ENCODE peak calls at places on chromosomes 7 and 10, in nine cellular contexts. One of them, this sample, is unnamed.

GRCh38 chr10:44935201-44935960 is 24.2 kb upstream of the RASSF4 start:
- DNase-seq in OCI-LY7: no peak
- DNase-seq in AG04449: peak
- DNase-seq in CD4-positive, alpha-beta T cell: no peak
- DNase-seq in adrenal gland: peak
- DNase-seq in heart right ventricle: peak
- DNase-seq in lower lobe of right lung: no peak
- DNase-seq in endothelial cell: no peak
- DNase-seq in fibroblast of the aortic adventitia: peak
- DNase-seq in this sample: no peak

GRCh38 chr10:91931526-91932190 is 8.1 kb downstream of the BTAF1 start:
- DNase-seq in endothelial cell: no peak
- DNase-seq in lower lobe of right lung: no peak
- DNase-seq in CD4-positive, alpha-beta T cell: no peak
- DNase-seq in AG04449: no peak
- DNase-seq in adrenal gland: no peak
- DNase-seq in heart right ventricle: no peak
- DNase-seq in OCI-LY7: no peak
- DNase-seq in fibroblast of the aortic adventitia: no peak
- DNase-seq in this sample: no peak

GRCh38 chr7:70271617-70272081 is 673.4 kb downstream of the AUTS2 start:
- DNase-seq in AG04449: no peak
- DNase-seq in adrenal gland: peak
- DNase-seq in CD4-positive, alpha-beta T cell: no peak
- DNase-seq in fibroblast of the aortic adventitia: peak
- DNase-seq in OCI-LY7: no peak
- DNase-seq in lower lobe of right lung: no peak
- DNase-seq in endothelial cell: no peak
- DNase-seq in heart right ventricle: no peak
- DNase-seq in this sample: no peak

GRCh38 chr7:134254311-134254710 is 62.4 kb downstream of the SLC35B4 start:
- DNase-seq in endothelial cell: no peak
- DNase-seq in fibroblast of the aortic adventitia: no peak
- DNase-seq in lower lobe of right lung: no peak
- DNase-seq in CD4-positive, alpha-beta T cell: no peak
- DNase-seq in heart right ventricle: no peak
- DNase-seq in AG04449: no peak
- DNase-seq in OCI-LY7: peak
- DNase-seq in adrenal gland: no peak
- DNase-seq in this sample: no peak

GRCh38 chr7:24974026-24974832 is 5.7 kb downstream of the OSBPL3 start:
- DNase-seq in lower lobe of right lung: no peak
- DNase-seq in CD4-positive, alpha-beta T cell: no peak
- DNase-seq in AG04449: no peak
- DNase-seq in OCI-LY7: no peak
- DNase-seq in adrenal gland: no peak
- DNase-seq in endothelial cell: no peak
- DNase-seq in heart right ventricle: no peak
- DNase-seq in fibroblast of the aortic adventitia: no peak
- DNase-seq in this sample: no peak

GRCh38 chr10:88979153-88979562 is 11.4 kb upstream of the FAS start:
- DNase-seq in AG04449: peak
- DNase-seq in heart right ventricle: peak
- DNase-seq in OCI-LY7: no peak
- DNase-seq in endothelial cell: no peak
- DNase-seq in lower lobe of right lung: no peak
- DNase-seq in fibroblast of the aortic adventitia: peak
- DNase-seq in adrenal gland: peak
- DNase-seq in CD4-positive, alpha-beta T cell: no peak
- DNase-seq in this sample: no peak

GRCh38 chr7:34756691-34757090 is 98.7 kb downstream of the NPSR1 start:
- DNase-seq in heart right ventricle: no peak
- DNase-seq in AG04449: no peak
- DNase-seq in lower lobe of right lung: no peak
- DNase-seq in OCI-LY7: no peak
- DNase-seq in adrenal gland: no peak
- DNase-seq in CD4-positive, alpha-beta T cell: no peak
- DNase-seq in endothelial cell: no peak
- DNase-seq in fibroblast of the aortic adventitia: no peak
- DNase-seq in this sample: no peak

GRCh38 chr7:124930655-124931597 is 1.3 kb upstream of the POT1 start:
- DNase-seq in fibroblast of the aortic adventitia: no peak
- DNase-seq in lower lobe of right lung: no peak
- DNase-seq in CD4-positive, alpha-beta T cell: no peak
- DNase-seq in endothelial cell: no peak
- DNase-seq in OCI-LY7: no peak
- DNase-seq in AG04449: no peak
- DNase-seq in heart right ventricle: no peak
- DNase-seq in adrenal gland: no peak
- DNase-seq in this sample: no peak

GRCh38 chr7:3559178-3559765 is 258.2 kb downstream of the SDK1 start:
- DNase-seq in heart right ventricle: no peak
- DNase-seq in lower lobe of right lung: no peak
- DNase-seq in adrenal gland: no peak
- DNase-seq in AG04449: peak
- DNase-seq in endothelial cell: no peak
- DNase-seq in CD4-positive, alpha-beta T cell: no peak
- DNase-seq in fibroblast of the aortic adventitia: peak
- DNase-seq in OCI-LY7: no peak
- DNase-seq in this sample: no peak

GRCh38 chr7:45617166-45617565 is 43.0 kb downstream of the ADCY1 start:
- DNase-seq in OCI-LY7: no peak
- DNase-seq in CD4-positive, alpha-beta T cell: no peak
- DNase-seq in heart right ventricle: no peak
- DNase-seq in fibroblast of the aortic adventitia: no peak
- DNase-seq in AG04449: no peak
- DNase-seq in adrenal gland: no peak
- DNase-seq in endothelial cell: no peak
- DNase-seq in lower lobe of right lung: no peak
- DNase-seq in this sample: no peak

GRCh38 chr10:12181065-12181775 is 14.5 kb downstream of the NUDT5 start:
- DNase-seq in AG04449: no peak
- DNase-seq in fibroblast of the aortic adventitia: no peak
- DNase-seq in endothelial cell: no peak
- DNase-seq in lower lobe of right lung: peak
- DNase-seq in CD4-positive, alpha-beta T cell: peak
- DNase-seq in OCI-LY7: no peak
- DNase-seq in heart right ventricle: no peak
- DNase-seq in adrenal gland: no peak
- DNase-seq in this sample: no peak

GRCh38 chr7:12119638-12120303 is 91.3 kb upstream of the TMEM106B start:
- DNase-seq in CD4-positive, alpha-beta T cell: no peak
- DNase-seq in adrenal gland: no peak
- DNase-seq in fibroblast of the aortic adventitia: no peak
- DNase-seq in OCI-LY7: no peak
- DNase-seq in AG04449: no peak
- DNase-seq in lower lobe of right lung: no peak
- DNase-seq in heart right ventricle: no peak
- DNase-seq in endothelial cell: no peak
- DNase-seq in this sample: no peak

GRCh38 chr7:45078199-45078681 is 10.5 kb downstream of the NACAD start:
- DNase-seq in fibroblast of the aortic adventitia: no peak
- DNase-seq in lower lobe of right lung: no peak
- DNase-seq in heart right ventricle: no peak
- DNase-seq in CD4-positive, alpha-beta T cell: no peak
- DNase-seq in endothelial cell: no peak
- DNase-seq in AG04449: no peak
- DNase-seq in OCI-LY7: no peak
- DNase-seq in adrenal gland: peak
- DNase-seq in this sample: peak

GRCh38 chr7:155190608-155191536 is 106.8 kb upstream of the INSIG1 start:
- DNase-seq in AG04449: no peak
- DNase-seq in heart right ventricle: peak
- DNase-seq in OCI-LY7: peak
- DNase-seq in adrenal gland: peak
- DNase-seq in endothelial cell: peak
- DNase-seq in CD4-positive, alpha-beta T cell: peak
- DNase-seq in fibroblast of the aortic adventitia: peak
- DNase-seq in lower lobe of right lung: peak
- DNase-seq in this sample: no peak

GRCh38 chr7:15305002-15305600 is 256.7 kb downstream of the AGMO start:
- DNase-seq in heart right ventricle: peak
- DNase-seq in adrenal gland: peak
- DNase-seq in OCI-LY7: peak
- DNase-seq in CD4-positive, alpha-beta T cell: no peak
- DNase-seq in endothelial cell: peak
- DNase-seq in fibroblast of the aortic adventitia: peak
- DNase-seq in AG04449: no peak
- DNase-seq in lower lobe of right lung: no peak
- DNase-seq in this sample: no peak

DNA sequence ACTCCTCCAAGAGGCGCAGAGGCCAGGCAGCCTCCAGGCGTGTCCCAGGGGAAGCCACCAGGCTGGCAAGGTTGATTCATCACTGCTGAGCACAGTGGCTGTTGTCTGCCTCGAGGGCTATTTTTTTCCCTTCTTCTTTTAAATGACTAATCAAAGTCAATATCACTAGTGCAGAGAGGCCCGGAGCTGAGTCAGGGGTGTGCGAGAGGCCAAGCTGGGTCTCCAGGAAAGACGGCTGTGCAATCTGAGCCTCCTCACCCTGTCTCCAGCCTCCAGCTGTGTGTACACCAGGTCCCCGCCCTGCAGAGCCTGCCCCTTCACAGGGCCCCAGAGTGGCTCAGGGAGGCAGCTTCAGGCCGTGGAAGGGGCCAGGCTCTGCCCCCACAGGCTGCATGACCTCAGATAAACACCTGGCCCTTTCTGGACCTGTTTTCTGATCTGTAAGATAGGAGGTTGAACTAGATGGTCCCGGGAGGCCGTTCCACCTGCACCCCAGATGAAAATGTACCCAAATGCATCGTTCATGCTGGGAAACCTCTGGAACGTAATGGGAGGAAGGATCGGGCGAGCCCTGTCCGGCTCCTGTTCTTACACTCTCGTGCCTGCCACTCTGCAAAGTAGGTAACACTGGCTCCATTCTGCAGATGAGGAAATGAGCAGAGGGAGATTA is 3.7 kb downstream of the STX1A start:
- DNase-seq in OCI-LY7: peak
- DNase-seq in heart right ventricle: no peak
- DNase-seq in fibroblast of the aortic adventitia: peak
- DNase-seq in AG04449: peak
- DNase-seq in CD4-positive, alpha-beta T cell: no peak
- DNase-seq in lower lobe of right lung: no peak
- DNase-seq in adrenal gland: peak
- DNase-seq in endothelial cell: no peak
- DNase-seq in this sample: no peak
- TF ChIP-seq CTCF in OCI-LY7: no peak
- TF ChIP-seq CTCF in heart right ventricle: no peak
- TF ChIP-seq CTCF in fibroblast of the aortic adventitia: no peak
- TF ChIP-seq CTCF in AG04449: no peak
- TF ChIP-seq CTCF in CD4-positive, alpha-beta T cell: no peak
- TF ChIP-seq CTCF in lower lobe of right lung: no peak
- TF ChIP-seq CTCF in adrenal gland: no peak
- TF ChIP-seq CTCF in endothelial cell: no peak
- TF ChIP-seq CTCF in this sample: no peak

GRCh38 chr7:81714306-81714705 is 55.5 kb downstream of the HGF start:
- DNase-seq in OCI-LY7: no peak
- DNase-seq in lower lobe of right lung: no peak
- DNase-seq in CD4-positive, alpha-beta T cell: no peak
- DNase-seq in adrenal gland: no peak
- DNase-seq in heart right ventricle: no peak
- DNase-seq in endothelial cell: no peak
- DNase-seq in fibroblast of the aortic adventitia: no peak
- DNase-seq in AG04449: no peak
- DNase-seq in this sample: no peak

GRCh38 chr7:81721428-81721827 is 48.4 kb downstream of the HGF start:
- DNase-seq in endothelial cell: no peak
- DNase-seq in lower lobe of right lung: no peak
- DNase-seq in OCI-LY7: no peak
- DNase-seq in heart right ventricle: no peak
- DNase-seq in adrenal gland: no peak
- DNase-seq in fibroblast of the aortic adventitia: no peak
- DNase-seq in AG04449: no peak
- DNase-seq in CD4-positive, alpha-beta T cell: no peak
- DNase-seq in this sample: no peak

GRCh38 chr7:81710751-81711150 is 59.1 kb downstream of the HGF start:
- DNase-seq in endothelial cell: no peak
- DNase-seq in fibroblast of the aortic adventitia: no peak
- DNase-seq in CD4-positive, alpha-beta T cell: no peak
- DNase-seq in AG04449: no peak
- DNase-seq in heart right ventricle: no peak
- DNase-seq in lower lobe of right lung: no peak
- DNase-seq in OCI-LY7: no peak
- DNase-seq in adrenal gland: no peak
- DNase-seq in this sample: no peak

GRCh38 chr7:81719865-81720264 is 50.0 kb downstream of the HGF start:
- DNase-seq in adrenal gland: no peak
- DNase-seq in CD4-positive, alpha-beta T cell: no peak
- DNase-seq in endothelial cell: no peak
- DNase-seq in lower lobe of right lung: no peak
- DNase-seq in fibroblast of the aortic adventitia: no peak
- DNase-seq in AG04449: no peak
- DNase-seq in OCI-LY7: no peak
- DNase-seq in heart right ventricle: no peak
- DNase-seq in this sample: no peak

GRCh38 chr7:81715984-81716588 is 53.8 kb downstream of the HGF start:
- DNase-seq in lower lobe of right lung: no peak
- DNase-seq in OCI-LY7: no peak
- DNase-seq in AG04449: no peak
- DNase-seq in adrenal gland: no peak
- DNase-seq in endothelial cell: peak
- DNase-seq in heart right ventricle: no peak
- DNase-seq in CD4-positive, alpha-beta T cell: no peak
- DNase-seq in fibroblast of the aortic adventitia: peak
- DNase-seq in this sample: no peak
- TF ChIP-seq CTCF in lower lobe of right lung: no peak
- TF ChIP-seq CTCF in OCI-LY7: peak
- TF ChIP-seq CTCF in AG04449: peak
- TF ChIP-seq CTCF in adrenal gland: no peak
- TF ChIP-seq CTCF in endothelial cell: no peak
- TF ChIP-seq CTCF in heart right ventricle: peak
- TF ChIP-seq CTCF in CD4-positive, alpha-beta T cell: no peak
- TF ChIP-seq CTCF in fibroblast of the aortic adventitia: peak
- TF ChIP-seq CTCF in this sample: peak

DNA sequence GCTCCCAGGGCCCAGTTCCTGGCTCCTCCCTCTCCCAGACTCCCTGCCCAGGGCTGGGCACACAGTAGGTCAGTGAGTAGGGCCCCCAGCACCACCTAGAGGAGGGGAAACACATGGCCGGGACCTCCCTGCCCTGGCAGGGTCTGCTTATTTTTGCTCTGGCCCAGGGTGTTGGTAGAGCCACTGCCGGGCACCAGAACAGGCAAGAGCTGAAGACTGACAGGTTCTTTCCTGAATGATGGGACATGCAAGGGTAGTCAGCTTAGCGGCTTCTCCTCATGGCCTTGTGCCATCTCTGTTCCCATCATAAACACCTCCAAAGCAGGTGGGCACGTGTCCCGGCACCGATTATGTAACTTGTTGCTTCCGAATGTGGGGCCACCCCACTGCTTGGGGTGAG is 86.5 kb downstream of the NEURL1 start:
- DNase-seq in heart right ventricle: no peak
- DNase-seq in fibroblast of the aortic adventitia: no peak
- DNase-seq in endothelial cell: no peak
- DNase-seq in OCI-LY7: no peak
- DNase-seq in AG04449: no peak
- DNase-seq in lower lobe of right lung: no peak
- DNase-seq in adrenal gland: no peak
- DNase-seq in CD4-positive, alpha-beta T cell: no peak
- DNase-seq in this sample: no peak
- TF ChIP-seq CTCF in heart right ventricle: no peak
- TF ChIP-seq CTCF in fibroblast of the aortic adventitia: no peak
- TF ChIP-seq CTCF in endothelial cell: no peak
- TF ChIP-seq CTCF in OCI-LY7: peak
- TF ChIP-seq CTCF in AG04449: no peak
- TF ChIP-seq CTCF in lower lobe of right lung: no peak
- TF ChIP-seq CTCF in adrenal gland: no peak
- TF ChIP-seq CTCF in CD4-positive, alpha-beta T cell: no peak
- TF ChIP-seq CTCF in this sample: no peak

GRCh38 chr7:92404170-92404614 is 43.1 kb upstream of the GATAD1 start:
- DNase-seq in AG04449: no peak
- DNase-seq in endothelial cell: no peak
- DNase-seq in adrenal gland: no peak
- DNase-seq in OCI-LY7: no peak
- DNase-seq in lower lobe of right lung: no peak
- DNase-seq in CD4-positive, alpha-beta T cell: no peak
- DNase-seq in fibroblast of the aortic adventitia: no peak
- DNase-seq in heart right ventricle: no peak
- DNase-seq in this sample: no peak
- TF ChIP-seq CTCF in AG04449: no peak
- TF ChIP-seq CTCF in endothelial cell: no peak
- TF ChIP-seq CTCF in adrenal gland: no peak
- TF ChIP-seq CTCF in OCI-LY7: peak
- TF ChIP-seq CTCF in lower lobe of right lung: no peak
- TF ChIP-seq CTCF in CD4-positive, alpha-beta T cell: no peak
- TF ChIP-seq CTCF in fibroblast of the aortic adventitia: no peak
- TF ChIP-seq CTCF in heart right ventricle: no peak
- TF ChIP-seq CTCF in this sample: peak